ENCODE peak calls at places on chromosomes 4 and X, in four cellular contexts. T is IMR-90, H is endothelial cell of umbilical vein, Q is GM12878. X is an unnamed sample. For H3K4me1, the result is how much of the 10 kb centered on the place peaks cover.

GRCh38 chr4:181821039-181822004 is 421.9 kb upstream of the TENM3 start:
- DNase-seq in T (peak), Q (no peak), H (no peak), X (no peak)

GRCh38 chr4:150126880-150127236 is 48.6 kb downstream of the DCLK2 start:
- DNase-seq in T (peak), Q (peak), H (peak), X (no peak)

GRCh38 chr4:11954093-11954492 is 525.4 kb upstream of the HS3ST1 start:
- DNase-seq in Q (no peak), T (no peak), H (peak), X (peak)

GRCh38 chr4:109730294-109731051 is 603 bp upstream of the PLA2G12A start:
- DNase-seq in H (peak), Q (peak), T (peak), X (peak)

GRCh38 chrX:43655961-43656494 is at the start of gene MAOA:
- DNase-seq in T (no peak), H (peak), Q (no peak), X (no peak)

GRCh38 chrX:100435726-100436125 is 25.7 kb upstream of the PCDH19 start:
- DNase-seq in H (no peak), Q (no peak), T (no peak), X (no peak)

GRCh38 chrX:25028726-25029125 is 13.0 kb upstream of the ARX start:
- DNase-seq in H (no peak), T (peak), Q (no peak), X (no peak)

GRCh38 chrX:108573136-108573535 is 133.5 kb downstream of the COL4A5 start:
- DNase-seq in H (no peak), T (no peak), Q (no peak), X (no peak)

GRCh38 chrX:107601759-107602158 is 26.6 kb upstream of the PRPS1 start:
- DNase-seq in H (no peak), T (no peak), Q (no peak), X (no peak)

GRCh38 chr4:45910511-45910910 is 213.3 kb downstream of the GABRG1 start:
- DNase-seq in T (no peak), H (no peak), Q (no peak), X (no peak)

GRCh38 chrX:121028419-121028818 is 19.0 kb upstream of the GLUD2 start:
- DNase-seq in H (no peak), Q (no peak), T (no peak), X (no peak)

GRCh38 chr4:189322426-189322825 is 618.2 kb upstream of the FRG1 start:
- DNase-seq in Q (no peak), H (no peak), T (no peak), X (no peak)

GRCh38 chr4:174437324-174437723 is 85.0 kb downstream of the HPGD start:
- DNase-seq in H (peak), T (peak), Q (no peak), X (no peak)

GRCh38 chrX:13742397-13743176 is 8.0 kb downstream of the OFD1 start:
- DNase-seq in T (no peak), Q (peak), H (no peak), X (no peak)

GRCh38 chr4:102503831-102504786 is 3.0 kb downstream of the NFKB1 start:
- DNase-seq in Q (no peak), H (no peak), T (no peak), X (no peak)

GRCh38 chr4:141645611-141646340 is 9.4 kb downstream of the IL15 start:
- DNase-seq in T (peak), H (no peak), Q (no peak), X (no peak)

GRCh38 chrX:72208126-72208525 is 26.6 kb downstream of the PIN4 start:
- DNase-seq in H (no peak), T (peak), Q (no peak), X (no peak)

GRCh38 chr4:150268444-150268843 is 190.2 kb downstream of the DCLK2 start:
- DNase-seq in Q (no peak), T (peak), H (peak), X (no peak)

GRCh38 chrX:49901068-49901467 is 21.3 kb upstream of the CLCN5 start:
- DNase-seq in Q (no peak), H (no peak), T (no peak), X (no peak)

GRCh38 chrX:9644335-9644734 is 121.3 kb downstream of the GPR143 start:
- DNase-seq in H (no peak), Q (peak), T (no peak), X (no peak)

GRCh38 chrX:119895843-119896326 is at the start of gene AKAP14:
- DNase-seq in H (no peak), Q (no peak), T (peak), X (no peak)

GRCh38 chrX:4932790-4933189 is 1219.3 kb upstream of the PRKX start:
- DNase-seq in Q (no peak), H (no peak), T (no peak), X (no peak)

GRCh38 chr4:171433674-171434073 is 379.5 kb upstream of the GALNTL6 start:
- DNase-seq in T (no peak), H (no peak), Q (no peak), X (no peak)

GRCh38 chr4:1300466-1301455 is 11.1 kb downstream of the MAEA start:
- DNase-seq in T (peak), Q (no peak), H (no peak), X (no peak)

GRCh38 chrX:45003080-45003479 is 130.1 kb downstream of the KDM6A start:
- DNase-seq in H (no peak), Q (no peak), T (no peak), X (no peak)

GRCh38 chr4:95469617-95470016 is 79.2 kb downstream of the UNC5C start:
- DNase-seq in H (no peak), Q (no peak), T (no peak), X (no peak)

GRCh38 chrX:15410430-15410829 is 26.2 kb upstream of the VEGFD start:
- DNase-seq in Q (no peak), H (no peak), T (no peak), X (no peak)

GRCh38 chr4:16496501-16496900 is 270.2 kb upstream of the TAPT1 start:
- DNase-seq in Q (no peak), T (peak), H (peak), X (no peak)

GRCh38 chr4:6886886-6887285 is 22.7 kb upstream of the TBC1D14 start:
- DNase-seq in H (no peak), Q (no peak), T (no peak), X (no peak)

GRCh38 chrX:50211510-50211909 is 6.9 kb downstream of the CCNB3 start:
- DNase-seq in T (peak), Q (no peak), H (no peak), X (no peak)

GRCh38 chrX:39730671-39731389 is 366.9 kb downstream of the BCOR start:
- DNase-seq in Q (no peak), H (peak), T (peak), X (peak)

GRCh38 chr4:33940281-33940680 is 2304.0 kb downstream of the ARAP2 start:
- DNase-seq in T (no peak), Q (no peak), H (no peak), X (no peak)

DNA sequence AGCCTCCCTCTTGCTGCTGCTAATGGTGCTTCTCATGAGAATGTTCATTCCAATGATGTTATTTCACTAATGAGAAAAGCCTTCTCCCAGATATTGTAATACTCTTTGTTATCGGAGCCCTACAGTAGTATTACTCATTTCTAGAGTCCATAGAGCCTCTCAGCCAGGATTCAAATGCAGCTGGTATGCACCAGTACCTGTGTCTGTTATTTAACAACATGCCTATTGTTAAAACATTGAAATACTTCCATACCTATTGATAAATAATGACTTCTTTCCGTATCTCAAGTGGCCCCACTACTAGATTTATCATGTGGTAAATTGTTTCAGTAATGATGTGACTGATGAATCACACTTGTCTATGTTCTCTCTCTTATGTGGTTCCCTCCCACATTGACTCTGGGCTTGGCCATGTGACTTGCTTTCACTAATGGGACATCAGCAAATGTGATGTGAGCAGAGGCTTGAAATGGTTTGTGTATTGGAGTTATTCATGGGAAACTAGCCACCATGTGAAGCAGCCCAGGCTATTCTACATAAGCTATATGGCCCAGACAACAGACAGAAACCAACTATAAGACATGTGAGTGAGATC is 207.6 kb downstream of the THOC2 start:
- DNase-seq in Q (no peak), H (no peak), T (no peak), X (no peak)
- H3K4me1 ChIP-seq in Q (under half), H (under half), T (under half), X (under half)

DNA sequence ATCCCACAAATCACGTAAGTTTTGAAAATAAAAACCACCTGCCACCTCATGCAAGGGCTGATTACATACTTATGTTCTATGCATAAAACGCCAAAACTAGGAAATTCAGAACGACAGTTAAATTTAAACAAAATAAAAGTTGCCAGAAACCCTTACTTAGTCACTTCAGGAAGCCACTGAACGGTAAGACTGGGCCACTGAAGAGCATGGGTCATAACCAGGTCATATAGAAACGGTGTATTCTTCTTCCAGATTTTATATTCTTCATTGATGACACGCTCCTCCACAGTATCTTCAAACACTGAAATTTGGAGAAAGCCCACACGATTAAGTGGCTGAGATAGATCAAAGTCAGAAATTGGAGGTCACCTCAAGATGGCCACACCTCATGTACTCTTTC is 1.2 kb downstream of the RBBP7 start:
- DNase-seq in Q (no peak), H (peak), T (no peak), X (no peak)
- H3K4me3 ChIP-seq in Q (peak), H (peak), T (peak), X (peak)

GRCh38 chrX:70166601-70167590 is 10.4 kb upstream of the DGAT2L6 start:
- DNase-seq in Q (no peak), T (peak), H (peak), X (peak)
- TF ChIP-seq FOS in Q (no peak), T (peak), H (peak), X (no peak)

GRCh38 chr4:98287328-98287727 is 26.1 kb downstream of the RAP1GDS1 start:
- DNase-seq in T (no peak), Q (no peak), H (no peak), X (no peak)
- H3K4me1 ChIP-seq in T (under half), Q (under half), H (under half), X (under half)

DNA sequence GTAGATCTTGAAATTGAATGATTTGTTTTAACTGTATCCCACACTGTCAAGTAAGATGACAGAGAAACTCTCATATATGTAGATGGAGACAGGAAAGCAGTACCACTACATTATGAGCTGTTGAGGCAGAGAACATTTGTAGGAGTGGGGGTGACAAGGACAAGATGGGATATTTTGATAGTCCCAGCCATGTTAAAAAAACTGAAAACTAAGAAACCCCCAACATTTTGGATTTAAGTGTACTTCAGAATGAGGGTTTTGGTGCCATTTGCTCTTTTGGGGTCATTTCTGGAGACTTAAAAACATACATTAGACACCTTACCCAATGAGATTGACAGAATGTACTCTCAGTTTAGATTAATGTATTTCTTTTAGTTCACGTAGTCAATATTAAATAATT is 149.9 kb upstream of the SLC4A4 start:
- DNase-seq in H (no peak), Q (no peak), T (no peak), X (no peak)
- H3K4me3 ChIP-seq in H (no peak), Q (no peak), T (peak), X (no peak)

GRCh38 chr4:53601251-53601764 is 10.0 kb upstream of the LNX1 start:
- DNase-seq in T (no peak), H (peak), Q (no peak), X (peak)
- TF ChIP-seq FOS in T (no peak), H (no peak), Q (no peak), X (no peak)

DNA sequence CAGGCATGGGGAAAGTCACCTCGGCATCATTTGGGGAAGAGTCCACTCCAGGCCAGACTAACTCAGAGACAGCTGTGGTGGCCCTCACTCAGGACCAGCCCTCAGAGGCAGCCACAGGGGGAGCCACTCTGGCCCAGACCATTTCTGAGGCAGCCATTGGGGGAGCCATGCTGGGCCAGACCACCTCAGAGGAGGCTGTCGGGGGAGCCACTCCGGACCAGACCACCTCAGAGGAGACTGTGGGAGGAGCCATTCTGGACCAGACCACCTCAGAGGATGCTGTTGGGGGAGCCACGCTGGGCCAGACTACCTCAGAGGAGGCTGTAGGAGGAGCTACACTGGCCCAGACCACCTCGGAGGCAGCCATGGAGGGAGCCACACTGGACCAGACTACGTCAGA is 3.3 kb upstream of the ERAS start:
- DNase-seq in H (no peak), T (no peak), Q (no peak), X (no peak)
- H3K4me1 ChIP-seq in H (under half), T (under half), Q (under half), X (under half)

GRCh38 chrX:66164470-66164869 is 423 bp downstream of the HEPH start:
- DNase-seq in T (no peak), H (no peak), Q (no peak), X (no peak)
- H3K4me3 ChIP-seq in T (peak), H (no peak), Q (no peak), X (peak)

GRCh38 chr4:108619372-108620100 is 840 bp upstream of the RPL34 start:
- DNase-seq in T (no peak), Q (no peak), H (no peak), X (peak)

GRCh38 chr4:108620101-108620932 is at the start of gene RPL34:
- DNase-seq in Q (peak), T (peak), H (peak), X (peak)

GRCh38 chr4:108622828-108623227 is 2.5 kb downstream of the RPL34 start:
- DNase-seq in Q (no peak), T (no peak), H (no peak), X (no peak)

GRCh38 chr4:108622022-108622421 is 1.6 kb downstream of the RPL34 start:
- DNase-seq in H (no peak), T (no peak), Q (no peak), X (no peak)

DNA sequence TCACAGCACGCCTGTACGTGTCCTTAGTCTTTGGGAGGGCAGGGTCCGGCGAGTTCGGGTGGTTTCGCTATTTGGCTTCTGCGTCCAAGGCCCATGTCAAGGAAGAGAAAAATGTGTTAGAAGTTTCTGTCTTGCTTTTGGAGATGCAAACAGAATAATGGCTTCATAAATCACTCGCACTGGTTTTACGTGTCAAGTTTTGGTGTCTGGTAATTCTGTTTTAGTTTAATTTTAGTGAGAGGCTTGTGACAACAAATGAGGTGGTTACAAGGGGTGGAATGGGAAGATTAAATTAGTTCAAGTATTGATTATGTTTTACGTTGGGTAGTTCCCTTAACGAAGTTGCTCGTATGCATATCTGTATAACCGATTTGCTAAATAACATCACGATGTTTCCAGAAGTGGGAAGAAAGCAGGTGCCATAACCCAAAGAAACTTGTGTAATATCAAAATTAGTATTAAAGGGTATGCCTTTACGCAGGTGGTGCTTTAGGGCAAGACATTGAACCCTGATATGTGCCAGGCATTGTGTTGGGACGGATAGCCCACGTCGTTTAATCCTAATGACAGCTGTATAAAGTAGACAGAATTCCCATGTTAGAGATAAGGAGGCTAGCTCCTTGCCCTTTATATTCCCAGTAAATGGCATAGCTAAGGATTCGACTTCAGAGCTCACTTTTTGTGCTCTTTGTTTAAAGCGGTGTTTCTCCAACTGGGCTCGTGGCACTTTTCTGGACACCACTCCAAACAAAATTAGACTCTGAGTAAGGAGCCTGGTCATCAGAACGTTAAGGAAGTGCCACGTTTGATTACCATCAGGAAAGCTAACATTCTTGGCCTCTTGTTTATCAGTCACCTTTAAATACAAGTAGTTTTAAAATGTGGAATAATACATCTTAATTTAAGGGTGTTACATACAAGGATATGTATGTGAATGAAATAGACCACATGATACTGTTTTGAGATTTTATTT is 843 bp downstream of the RPL34 start:
- DNase-seq in T (peak), Q (no peak), H (peak), X (no peak)
- TF ChIP-seq FOS in T (no peak), Q (no peak), H (no peak), X (no peak)

DNA sequence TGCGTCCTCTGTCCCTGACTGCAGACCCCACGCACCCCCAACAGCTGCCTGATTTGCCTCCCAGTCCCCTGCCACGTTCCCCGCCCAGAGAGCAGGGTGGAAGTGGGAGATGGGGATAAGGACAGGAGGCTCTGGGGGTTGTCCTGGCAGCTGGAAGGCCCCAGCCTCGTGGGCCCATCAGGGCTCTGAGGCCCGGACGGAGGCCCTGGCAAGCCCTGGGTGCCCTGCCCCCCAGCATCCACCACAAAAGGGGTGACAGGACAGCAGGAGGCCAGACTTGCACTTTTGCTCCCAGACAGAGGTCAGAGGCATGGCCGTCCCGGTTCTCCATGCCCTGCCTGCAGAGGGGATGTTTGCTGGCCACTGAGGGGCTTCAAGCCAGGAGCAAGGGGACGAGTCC is 4.7 kb downstream of the SH3TC1 start:
- DNase-seq in Q (no peak), H (no peak), T (no peak), X (no peak)
- H3K4me1 ChIP-seq in Q (half or more), H (under half), T (under half), X (under half)

X was measured in K562.